ENCODE peak calls at places on chromosomes 2 and 18, in ten cellular contexts. S is transverse colon; P is IMR-90; Y is lower lobe of right lung; K is fibroblast of lung; C is GM06990; J is fibroblast of pulmonary artery; T is foreskin keratinocyte; W is CD8-positive, alpha-beta T cell; U is HepG2. D is an unnamed sample.

GRCh38 chr2:170354855-170355649 is 177.1 kb downstream of the MYO3B start:
- DNase-seq in S (no peak), P (no peak), Y (no peak), K (no peak), C (no peak), J (no peak), T (no peak), W (no peak), U (no peak), D (no peak)

GRCh38 chr18:54775686-54776085 is 52.6 kb upstream of the RAB27B start:
- DNase-seq in S (no peak), P (peak; percentile 85), Y (no peak), K (peak; percentile 61), C (no peak), J (peak; percentile 93), T (peak; percentile 46), W (no peak), U (no peak), D (no peak)

GRCh38 chr2:180705122-180705521 is 275.3 kb upstream of the UBE2E3 start:
- DNase-seq in S (no peak), P (peak; percentile 72), Y (no peak), K (peak; percentile 19), C (no peak), J (peak; percentile 47), T (no peak), W (no peak), U (no peak), D (no peak)

GRCh38 chr2:132645176-132645575 is 24.8 kb downstream of the LYPD1 start:
- DNase-seq in S (no peak), P (no peak), Y (no peak), K (no peak), C (no peak), J (no peak), T (no peak), W (no peak), U (no peak), D (no peak)

GRCh38 chr2:238930216-238930615 is 82.3 kb downstream of the TWIST2 start:
- DNase-seq in S (no peak), P (no peak), Y (no peak), K (no peak), C (no peak), J (no peak), T (no peak), W (no peak), U (no peak), D (no peak)

GRCh38 chr2:215860076-215860475 is 153.3 kb downstream of the MREG start:
- DNase-seq in S (no peak), P (no peak), Y (no peak), K (no peak), C (no peak), J (no peak), T (no peak), W (no peak), U (no peak), D (no peak)

GRCh38 chr2:166376488-166376828 is 714 bp upstream of the SCN9A start:
- DNase-seq in S (no peak), P (no peak), Y (no peak), K (no peak), C (no peak), J (no peak), T (no peak), W (no peak), U (no peak), D (no peak)

GRCh38 chr18:13613591-13614317 is 112.6 kb downstream of the FAM210A start:
- DNase-seq in S (no peak), P (no peak), Y (no peak), K (no peak), C (peak; percentile 76), J (no peak), T (no peak), W (no peak), U (no peak), D (no peak)

GRCh38 chr18:12564378-12564777 is 93.5 kb downstream of the SPIRE1 start:
- DNase-seq in S (no peak), P (no peak), Y (no peak), K (no peak), C (no peak), J (no peak), T (no peak), W (no peak), U (no peak), D (no peak)

GRCh38 chr2:231926180-231926741 is at the start of gene NPPC:
- DNase-seq in S (no peak), P (peak; percentile 54), Y (peak; percentile 51), K (peak; percentile 40), C (peak; percentile 79), J (peak; percentile 48), T (peak; percentile 47), W (peak; percentile 58), U (peak; percentile 62), D (peak; percentile 78)

GRCh38 chr2:69380072-69380917 is 6.7 kb downstream of the GFPT1 start:
- DNase-seq in S (no peak), P (peak; percentile 24), Y (peak; percentile 81), K (no peak), C (no peak), J (peak; percentile 41), T (no peak), W (no peak), U (no peak), D (no peak)

GRCh38 chr2:69381337-69381737 is 5.7 kb downstream of the GFPT1 start:
- DNase-seq in S (no peak), P (peak; percentile 60), Y (no peak), K (peak; percentile 38), C (no peak), J (peak; percentile 66), T (no peak), W (no peak), U (no peak), D (no peak)

GRCh38 chr2:69372767-69373166 is 14.3 kb downstream of the GFPT1 start:
- DNase-seq in S (no peak), P (no peak), Y (no peak), K (no peak), C (no peak), J (no peak), T (no peak), W (no peak), U (no peak), D (no peak)

GRCh38 chr2:69376385-69376784 is 10.6 kb downstream of the GFPT1 start:
- DNase-seq in S (no peak), P (no peak), Y (no peak), K (no peak), C (no peak), J (no peak), T (no peak), W (no peak), U (no peak), D (no peak)

DNA sequence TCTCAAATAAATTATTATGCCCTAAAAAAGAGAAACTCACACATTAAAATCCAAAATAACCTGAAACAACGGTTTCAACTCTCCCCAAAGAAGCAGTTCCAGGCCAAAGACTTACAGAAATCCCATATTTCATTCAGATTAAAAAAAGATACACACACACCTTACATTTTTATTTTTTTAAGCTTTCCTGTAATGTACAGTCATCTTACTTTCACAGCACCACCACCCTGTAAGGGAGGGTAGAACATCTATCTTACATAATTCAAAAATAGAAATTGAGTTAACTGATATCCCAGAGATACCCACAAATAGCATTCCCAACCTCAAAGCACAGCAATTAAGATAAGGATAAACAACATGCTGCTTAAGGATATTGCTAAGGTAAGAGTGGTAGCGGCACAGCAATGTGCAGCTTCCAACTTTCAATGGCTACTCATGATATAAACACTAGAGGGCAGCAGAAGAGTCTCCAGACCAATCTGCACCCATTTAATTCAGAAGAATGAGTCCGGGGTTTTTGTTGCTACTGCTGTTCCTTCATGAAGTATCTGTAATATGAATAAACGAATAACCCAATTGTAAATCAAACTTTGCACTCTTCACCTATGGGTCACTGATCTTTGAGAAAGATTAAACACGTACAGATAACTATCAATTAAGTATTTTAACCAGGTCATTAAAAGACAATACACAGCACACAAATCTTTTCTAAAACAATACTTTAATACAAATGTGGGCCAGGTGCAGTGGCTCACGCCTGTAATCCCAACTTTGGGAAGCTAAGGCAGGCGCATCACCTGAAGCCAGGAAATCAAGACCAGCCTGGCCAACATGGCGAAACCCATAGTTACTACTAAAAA is 11.3 kb downstream of the GFPT1 start:
- DNase-seq in S (no peak), P (peak; percentile 27), Y (no peak), K (peak; percentile 36), C (no peak), J (peak; percentile 61), T (no peak), W (no peak), U (no peak), D (no peak)
- TF ChIP-seq CTCF in S (peak; percentile 59), P (peak; percentile 52), Y (peak; percentile 66), K (peak; percentile 44), C (peak; percentile 54), J (peak; percentile 72), T (peak; percentile 78), W (peak; percentile 66), U (peak; percentile 64), D (peak; percentile 72)

GRCh38 chr2:107936427-107937359 is 49.6 kb upstream of the SLC5A7 start:
- DNase-seq in S (no peak), P (no peak), Y (no peak), K (no peak), C (no peak), J (peak; percentile 4), T (no peak), W (no peak), U (peak; percentile 10), D (peak; percentile 41)
- TF ChIP-seq CTCF in S (peak; percentile 30), P (peak; percentile 50), Y (peak; percentile 24), K (no peak), C (peak; percentile 45), J (peak; percentile 20), T (peak; percentile 74), W (no peak), U (peak; percentile 61), D (peak; percentile 81)

GRCh38 chr2:136378712-136379595 is 261.0 kb upstream of the CXCR4 start:
- DNase-seq in S (peak; percentile 59), P (peak; percentile 36), Y (no peak), K (peak; percentile 45), C (peak; percentile 40), J (peak; percentile 67), T (no peak), W (peak; percentile 80), U (peak; percentile 35), D (peak; percentile 58)
- TF ChIP-seq CTCF in S (peak; percentile 57), P (peak; percentile 52), Y (peak; percentile 70), K (peak; percentile 69), C (peak; percentile 77), J (peak; percentile 78), T (peak; percentile 75), W (peak; percentile 86), U (peak; percentile 84), D (peak; percentile 84)

DNA sequence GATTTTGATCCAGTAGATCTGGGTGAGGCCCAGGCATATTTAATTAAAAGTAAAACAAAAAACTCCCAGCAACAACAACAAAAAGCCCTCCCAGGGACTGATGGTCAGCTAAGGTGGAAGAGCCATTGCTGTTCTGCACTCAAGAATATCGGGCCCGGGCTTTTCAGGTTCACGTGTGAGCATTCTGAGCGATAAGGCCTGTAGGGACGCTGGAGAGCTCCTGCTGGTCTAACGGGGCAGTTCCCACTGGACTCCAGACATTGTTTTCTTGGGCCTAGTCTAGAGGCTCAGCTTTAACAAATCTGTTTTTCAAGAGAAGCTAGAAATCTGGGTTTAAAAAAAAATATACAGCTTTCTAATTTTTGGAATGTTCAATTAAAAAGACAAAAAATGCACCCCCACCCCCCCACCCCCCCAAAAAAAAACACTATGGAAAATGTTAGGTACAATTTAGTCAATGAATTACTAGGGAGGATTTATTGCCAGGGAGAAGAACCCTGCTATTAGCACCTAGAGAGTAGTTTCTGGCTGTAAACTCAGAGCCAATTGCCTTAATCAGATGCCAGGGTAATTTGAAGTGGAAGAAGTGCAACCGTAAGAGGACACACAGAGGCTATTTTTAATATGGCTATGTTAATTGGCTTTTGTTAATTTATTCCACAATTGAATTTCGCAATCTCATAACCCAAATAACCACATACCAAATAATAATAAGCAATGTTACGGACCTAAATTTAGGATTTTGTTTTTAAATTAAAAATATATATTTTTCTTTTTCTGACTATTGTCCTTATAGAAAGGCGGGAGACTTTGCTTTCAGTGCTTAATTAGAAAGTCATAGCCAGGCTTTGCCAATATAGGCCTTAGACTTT is 78.9 kb downstream of the MAP4K4 start:
- DNase-seq in S (no peak), P (no peak), Y (no peak), K (no peak), C (no peak), J (peak; percentile 46), T (no peak), W (no peak), U (peak; percentile 30), D (no peak)
- TF ChIP-seq CTCF in S (no peak), P (peak; percentile 22), Y (no peak), K (no peak), C (peak; percentile 13), J (peak; percentile 50), T (no peak), W (no peak), U (peak; percentile 20), D (peak; percentile 49)